ENCODE peak calls at places on chromosomes 7 and 10, in four cellular contexts. G is SK-N-SH, W is GM12892, X is GM12878. L is an unnamed sample.

GRCh38 chr7:42274052-42274451 is 37.0 kb upstream of the GLI3 start:
- DNase-seq in G (no peak), W (no peak), X (no peak), L (no peak)

GRCh38 chr10:106609867-106610266 is 554.6 kb downstream of the SORCS1 start:
- DNase-seq in W (no peak), X (no peak), G (peak; percentile 8), L (peak; percentile 8)

GRCh38 chr10:22086730-22087364 is 83.3 kb upstream of the DNAJC1 start:
- DNase-seq in W (no peak), X (no peak), G (peak; percentile 15), L (no peak)

GRCh38 chr7:22720791-22721786 is 5.9 kb upstream of the IL6 start:
- DNase-seq in W (no peak), G (no peak), X (no peak), L (no peak)

GRCh38 chr7:50353894-50354595 is 49.5 kb downstream of the IKZF1 start:
- DNase-seq in W (no peak), G (no peak), X (no peak), L (no peak)

GRCh38 chr10:102735065-102735562 is 8.6 kb upstream of the WBP1L start:
- DNase-seq in W (no peak), X (no peak), G (no peak), L (no peak)

GRCh38 chr7:73758581-73759138 is 11.4 kb downstream of the CLDN3 start:
- DNase-seq in G (no peak), X (no peak), W (no peak), L (no peak)

GRCh38 chr7:44750921-44751571 is 2.4 kb downstream of the ZMIZ2 start:
- DNase-seq in X (peak; percentile 81), W (peak; percentile 62), G (no peak), L (peak; percentile 61)

GRCh38 chr10:74932648-74933047 is 106.2 kb downstream of the KAT6B start:
- DNase-seq in X (no peak), W (no peak), G (no peak), L (no peak)

GRCh38 chr7:13991791-13992620 is 2.5 kb upstream of the ETV1 start:
- DNase-seq in G (no peak), W (no peak), X (no peak), L (no peak)

GRCh38 chr7:33062023-33062781 is at the start of gene NT5C3A:
- DNase-seq in X (no peak), G (peak; percentile 85), W (peak; percentile 38), L (peak; percentile 25)

GRCh38 chr10:90965720-90966119 is 44.8 kb upstream of the ANKRD1 start:
- DNase-seq in W (no peak), G (peak; percentile 76), X (no peak), L (no peak)

GRCh38 chr10:128727114-128727513 is 600.9 kb upstream of the MKI67 start:
- DNase-seq in X (no peak), W (no peak), G (no peak), L (no peak)

GRCh38 chr7:103113164-103113563 is 35.7 kb downstream of the NAPEPLD start:
- DNase-seq in X (no peak), W (no peak), G (no peak), L (no peak)

GRCh38 chr10:124875596-124875995 is 66.3 kb upstream of the ZRANB1 start:
- DNase-seq in X (no peak), W (no peak), G (no peak), L (no peak)

GRCh38 chr10:113563306-113564088 is 10.6 kb downstream of the HABP2 start:
- DNase-seq in G (peak; percentile 82), W (peak; percentile 77), X (no peak), L (peak; percentile 79)

GRCh38 chr10:80260295-80261243 is 28.9 kb downstream of the MAT1A start:
- DNase-seq in G (peak; percentile 74), W (no peak), X (no peak), L (no peak)

GRCh38 chr7:90766814-90767564 is 170.9 kb downstream of the CDK14 start:
- DNase-seq in X (no peak), G (peak; percentile 60), W (no peak), L (no peak)

GRCh38 chr10:14403359-14403758 is 72.6 kb upstream of the FRMD4A start:
- DNase-seq in X (no peak), G (no peak), W (no peak), L (no peak)

GRCh38 chr7:131501930-131502685 is 54.3 kb downstream of the PODXL start:
- DNase-seq in G (no peak), W (no peak), X (no peak), L (no peak)

GRCh38 chr10:58625070-58625469 is 112.4 kb downstream of the BICC1 start:
- DNase-seq in X (no peak), G (no peak), W (no peak), L (no peak)

GRCh38 chr7:24668922-24669635 is 88.2 kb downstream of the GSDME start:
- DNase-seq in W (no peak), G (no peak), X (no peak), L (no peak)

GRCh38 chr10:84360634-84361365 is 32.4 kb downstream of the CCSER2 start:
- DNase-seq in X (no peak), G (no peak), W (no peak), L (no peak)

GRCh38 chr10:104485632-104486031 is 132.0 kb downstream of the CFAP58 start:
- DNase-seq in G (no peak), W (no peak), X (no peak), L (no peak)

GRCh38 chr7:11516328-11516727 is 315.7 kb downstream of the THSD7A start:
- DNase-seq in W (no peak), G (no peak), X (no peak), L (no peak)

GRCh38 chr7:36775061-36775631 is 50.9 kb upstream of the AOAH start:
- DNase-seq in G (no peak), W (no peak), X (no peak), L (no peak)

GRCh38 chr7:17903337-17903736 is 37.0 kb downstream of the SNX13 start:
- DNase-seq in W (no peak), G (no peak), X (no peak), L (no peak)

GRCh38 chr10:16565604-16566003 is 43.9 kb upstream of the C1QL3 start:
- DNase-seq in W (no peak), G (no peak), X (no peak), L (no peak)

GRCh38 chr7:28179081-28180030 is 1.2 kb downstream of the JAZF1 start:
- DNase-seq in W (peak; percentile 65), G (peak; percentile 96), X (no peak), L (peak; percentile 54)

GRCh38 chr10:119132521-119133345 is 28.8 kb downstream of the DENND10 start:
- DNase-seq in X (no peak), W (no peak), G (no peak), L (no peak)

GRCh38 chr10:74871595-74872382 is 45.4 kb downstream of the KAT6B start:
- DNase-seq in W (no peak), G (no peak), X (peak; percentile 72), L (peak; percentile 21)

GRCh38 chr7:120806669-120807068 is 51.3 kb downstream of the TSPAN12 start:
- DNase-seq in X (no peak), G (no peak), W (no peak), L (no peak)

GRCh38 chr10:117537436-117537903 is 5.1 kb upstream of the EMX2 start:
- DNase-seq in G (peak; percentile 93), X (no peak), W (peak; percentile 61), L (peak; percentile 66)

GRCh38 chr7:142483659-142484317 is 225.9 kb upstream of the PRSS58 start:
- DNase-seq in W (no peak), X (no peak), G (no peak), L (no peak)

GRCh38 chr7:129405527-129405926 is 28.7 kb upstream of the STRIP2 start:
- DNase-seq in X (peak; percentile 8), G (no peak), W (no peak), L (no peak)
- TF ChIP-seq TAF1 in X (no peak), G (no peak), W (no peak), L (no peak)

GRCh38 chr7:123819001-123819400 is 26.0 kb upstream of the HYAL4 start:
- DNase-seq in X (no peak), G (no peak), W (no peak), L (no peak)
- TF ChIP-seq POLR2AphosphoS5 in X (no peak), G (no peak), W (no peak), L (no peak)

GRCh38 chr10:51188013-51188412 is 113.7 kb downstream of the PRKG1 start:
- DNase-seq in G (no peak), X (no peak), W (no peak), L (no peak)
- TF ChIP-seq TAF1 in G (no peak), X (no peak), W (no peak), L (no peak)

DNA sequence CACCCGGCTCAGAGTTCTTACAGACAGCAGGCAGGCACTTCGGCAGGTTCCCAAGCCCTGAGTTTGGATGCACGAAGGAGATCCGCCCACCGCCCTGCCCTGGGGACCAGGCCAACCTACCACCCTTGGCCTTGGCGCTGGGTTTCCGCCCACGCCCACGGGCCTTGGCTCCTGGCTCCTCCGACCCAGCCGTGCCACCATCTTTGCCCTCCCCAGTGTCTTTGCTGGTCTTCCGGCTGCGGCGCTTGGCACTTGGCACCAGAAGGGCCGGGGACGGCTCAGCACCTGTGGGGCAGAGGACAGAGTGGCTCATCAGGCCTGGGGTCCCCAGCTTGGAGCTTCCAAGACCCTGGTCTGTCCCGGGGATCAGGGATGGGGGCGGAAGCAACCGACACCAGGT is 32.1 kb downstream of the SLC29A4 start:
- DNase-seq in W (no peak), G (no peak), X (no peak), L (no peak)
- TF ChIP-seq POLR2AphosphoS5 in W (no peak), G (no peak), X (no peak), L (no peak)

DNA sequence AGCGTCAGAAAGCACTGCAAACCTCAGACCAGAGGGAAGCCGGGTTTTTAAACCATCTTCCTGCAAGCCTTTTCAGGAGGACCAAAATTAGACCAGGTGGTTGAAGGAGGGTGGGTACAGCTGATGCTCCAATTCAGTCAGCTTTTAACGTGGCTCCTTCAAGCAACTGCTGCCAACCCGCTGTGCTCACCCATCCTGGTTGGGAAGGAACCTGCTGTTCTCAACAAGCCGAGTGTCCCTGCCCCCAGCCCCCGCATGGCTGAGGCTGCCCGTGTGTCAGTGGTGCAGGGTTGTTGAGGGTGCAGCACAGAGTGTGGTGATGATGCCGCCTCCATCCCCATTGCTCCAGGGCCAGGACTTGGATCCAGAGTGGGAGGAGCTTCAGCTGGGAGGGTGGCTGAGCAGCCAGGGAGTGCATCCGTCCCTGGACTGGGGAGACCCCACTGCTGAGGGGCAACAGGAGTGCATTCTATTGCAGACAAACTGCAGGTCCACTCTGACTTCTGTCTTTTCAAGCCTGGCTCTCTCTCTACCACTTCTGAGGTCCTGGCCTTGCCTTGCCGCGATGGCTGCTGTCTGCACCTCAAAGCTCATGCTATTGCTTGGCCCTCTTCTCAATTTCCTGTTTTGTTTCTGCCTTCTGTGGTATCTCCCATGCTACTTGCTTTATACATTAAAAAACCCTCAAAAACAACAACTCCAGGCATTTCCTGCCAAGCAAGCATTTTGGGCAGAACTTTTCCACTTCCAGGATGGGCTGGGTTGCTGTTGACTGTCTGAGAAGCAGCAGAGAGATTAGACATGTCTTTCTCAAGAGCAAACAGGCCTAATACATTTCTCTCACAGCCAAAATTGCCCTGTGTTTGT is 134.7 kb downstream of the DNAJB6 start:
- DNase-seq in X (no peak), W (no peak), G (no peak), L (no peak)
- TF ChIP-seq TAF1 in X (no peak), W (no peak), G (no peak), L (no peak)

GRCh38 chr7:99827040-99827778 is 604 bp upstream of the CYP3A43 start:
- DNase-seq in G (no peak), X (no peak), W (no peak), L (no peak)
- TF ChIP-seq POLR2AphosphoS5 in G (no peak), X (no peak), W (no peak), L (no peak)